ENCODE peak calls at places on chromosomes 3 and 15, in six cellular contexts. Z, K, V, X, M and R are unnamed samples.

GRCh38 chr3:57545636-57546268 is 1.6 kb upstream of the DNAH12 start:
- DNase-seq in Z (no peak), X (no peak), K (peak), M (no peak), V (no peak), R (no peak)

GRCh38 chr15:101027920-101028319 is 108.8 kb downstream of the LRRK1 start:
- DNase-seq in X (peak), M (no peak), Z (no peak), V (no peak), K (no peak), R (no peak)

GRCh38 chr3:172607305-172608121 is 84.3 kb upstream of the TNFSF10 start:
- DNase-seq in X (no peak), V (peak), K (no peak), Z (no peak), M (peak), R (no peak)

GRCh38 chr3:125115640-125116039 is 59.8 kb upstream of the HEG1 start:
- DNase-seq in M (no peak), V (no peak), K (peak), X (no peak), Z (no peak), R (peak)

GRCh38 chr3:114078126-114078525 is 21.6 kb downstream of the QTRT2 start:
- DNase-seq in M (no peak), V (peak), X (no peak), Z (no peak), K (no peak), R (no peak)

GRCh38 chr3:113212155-113212844 is 943 bp downstream of the BOC start:
- DNase-seq in Z (no peak), X (peak), V (no peak), K (peak), M (peak), R (peak)

GRCh38 chr3:178406206-178406605 is 130.0 kb upstream of the KCNMB2 start:
- DNase-seq in V (no peak), K (no peak), M (no peak), X (no peak), Z (no peak), R (no peak)

GRCh38 chr3:188284455-188285212 is 130.7 kb downstream of the LPP start:
- DNase-seq in Z (no peak), X (no peak), M (peak), K (no peak), V (no peak), R (no peak)

GRCh38 chr15:67164401-67164791 is 90.1 kb downstream of the AAGAB start:
- DNase-seq in V (no peak), Z (peak), K (peak), X (peak), M (no peak), R (no peak)

GRCh38 chr3:21405671-21406667 is 345.0 kb downstream of the ZNF385D start:
- DNase-seq in X (no peak), M (no peak), V (no peak), Z (peak), K (no peak), R (no peak)

GRCh38 chr3:170473358-170473757 is 54.7 kb downstream of the CLDN11 start:
- DNase-seq in M (no peak), V (no peak), K (peak), X (no peak), Z (no peak), R (no peak)

DNA sequence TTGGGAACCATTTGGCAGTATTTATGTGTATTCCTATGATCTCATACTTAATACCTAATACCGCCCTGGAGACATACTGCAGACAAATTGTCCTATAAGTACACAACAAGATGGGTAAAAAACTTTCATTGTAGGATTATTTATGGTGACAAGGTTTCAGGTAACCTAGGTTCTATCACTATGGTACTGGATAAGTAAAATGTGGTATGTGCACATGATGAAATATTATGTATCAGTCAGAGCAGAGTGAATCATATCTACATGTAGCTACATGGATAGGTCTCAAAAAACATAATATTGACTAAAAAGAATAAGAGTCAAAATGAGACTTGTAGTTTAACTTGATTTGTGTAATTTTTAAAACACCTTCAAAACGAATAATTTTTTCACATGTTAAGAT is 147.8 kb downstream of the LEKR1 start:
- DNase-seq in X (no peak), K (no peak), M (peak), Z (no peak), V (no peak), R (no peak)
- H3K27ac ChIP-seq in X (no peak), K (no peak), M (peak), Z (no peak), V (no peak), R (no peak)

DNA sequence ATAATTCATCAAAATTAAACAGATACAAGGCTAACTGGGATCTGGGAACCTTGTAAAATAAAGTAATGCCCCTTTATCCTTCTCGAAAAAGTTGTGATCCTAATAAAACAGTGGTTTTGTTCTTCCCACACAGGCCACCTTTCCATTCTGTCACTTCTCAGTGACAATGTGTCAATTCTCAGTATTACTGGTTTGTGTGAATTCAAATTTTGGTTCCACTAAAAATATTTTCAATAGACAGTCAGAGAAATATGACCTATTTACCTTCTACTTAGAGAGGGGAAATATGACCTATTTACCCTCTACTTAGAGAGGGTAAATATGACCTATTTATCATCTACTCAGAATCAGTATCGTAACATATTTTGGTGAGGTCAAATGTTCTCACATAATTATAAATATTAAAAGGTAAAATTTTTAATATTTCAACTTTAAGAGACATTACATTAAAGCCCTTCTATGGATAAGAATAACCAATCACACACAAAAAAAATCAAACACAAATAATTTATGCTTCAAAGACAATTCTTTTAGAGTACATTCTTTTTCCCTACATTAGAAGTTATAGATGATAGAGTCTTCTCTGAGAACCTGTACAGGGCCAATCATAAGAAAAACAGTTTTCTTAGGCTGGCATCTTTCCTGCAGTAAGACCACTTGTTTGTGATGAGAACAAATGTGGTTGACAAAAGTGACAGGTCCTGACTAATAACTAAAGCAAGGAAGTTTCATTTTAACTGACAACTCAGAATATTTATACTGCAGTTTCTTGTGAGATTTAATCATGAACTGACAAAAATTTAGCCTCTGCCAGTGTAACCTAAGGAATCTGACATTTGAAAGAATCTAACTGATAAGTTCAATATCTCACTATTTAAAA is 323.3 kb downstream of the DIPK2A start:
- DNase-seq in M (no peak), V (no peak), K (no peak), Z (no peak), X (no peak), R (no peak)
- H3K27ac ChIP-seq in M (no peak), V (no peak), K (no peak), Z (no peak), X (no peak), R (no peak)

GRCh38 chr15:40349163-40349562 is 1.7 kb upstream of the PHGR1 start:
- DNase-seq in V (no peak), X (no peak), M (no peak), Z (no peak), K (no peak), R (no peak)

GRCh38 chr15:40348471-40348864 is 2.4 kb upstream of the PHGR1 start:
- DNase-seq in V (no peak), X (no peak), K (no peak), Z (no peak), M (no peak), R (no peak)

GRCh38 chr15:40345867-40346578 is 4.8 kb upstream of the PHGR1 start:
- DNase-seq in V (no peak), K (no peak), Z (peak), X (no peak), M (no peak), R (no peak)

GRCh38 chr15:40346579-40347558 is 4.0 kb upstream of the PHGR1 start:
- DNase-seq in K (no peak), V (no peak), X (no peak), Z (peak), M (no peak), R (no peak)

DNA sequence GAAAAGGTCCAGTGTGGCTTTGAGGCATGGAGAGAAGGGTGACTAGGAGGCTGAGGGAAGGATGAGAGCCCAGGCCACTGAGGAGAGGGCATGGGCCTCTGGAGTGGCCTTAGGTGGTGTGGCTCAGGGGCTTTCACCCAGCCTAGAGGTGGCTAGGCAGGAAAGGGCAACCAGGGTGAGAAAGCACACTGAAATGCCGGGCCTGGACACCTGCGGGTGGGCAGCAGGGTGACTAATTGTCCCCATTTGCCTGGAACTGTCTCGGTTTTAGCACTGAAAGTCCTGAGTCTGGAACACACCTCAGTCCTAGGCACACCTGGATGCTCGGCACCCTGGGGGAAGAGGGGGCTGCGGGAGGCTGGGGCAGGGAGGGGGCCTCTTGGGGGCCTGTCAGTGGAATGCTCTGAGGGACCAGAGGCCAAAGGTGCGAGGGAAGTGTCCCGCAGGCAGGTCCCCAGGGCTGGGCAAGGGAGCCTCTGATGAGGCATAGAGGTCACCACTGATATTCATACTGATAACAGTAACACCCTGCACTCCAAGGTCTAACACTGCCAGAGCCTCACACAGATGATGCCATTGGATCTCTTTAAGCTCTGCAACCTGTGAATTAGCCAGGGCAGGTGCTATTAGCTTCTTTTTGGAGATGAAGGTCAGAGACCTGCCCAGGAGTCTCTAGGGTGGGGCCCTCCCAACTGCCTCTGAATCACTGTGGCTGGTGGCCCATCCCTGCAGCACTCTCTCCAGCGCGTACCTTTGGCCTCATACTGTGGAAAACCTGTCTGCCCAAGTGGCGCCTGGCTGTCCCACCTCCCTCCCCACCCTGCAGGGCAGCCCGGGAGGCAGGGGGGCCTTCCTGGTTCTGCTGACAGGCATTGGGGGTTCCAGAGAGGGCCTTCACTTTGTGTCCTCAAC is 3.0 kb upstream of the PHGR1 start:
- DNase-seq in K (no peak), M (no peak), V (no peak), X (no peak), Z (no peak), R (no peak)
- H3K27ac ChIP-seq in K (no peak), M (no peak), V (no peak), X (no peak), Z (no peak), R (no peak)

GRCh38 chr15:74856537-74856936 is 13.6 kb upstream of the ULK3 start:
- DNase-seq in K (no peak), M (no peak), V (no peak), Z (no peak), X (no peak), R (no peak)
- H3K27ac ChIP-seq in K (no peak), M (no peak), V (no peak), Z (no peak), X (no peak), R (peak)

GRCh38 chr3:27565201-27565827 is 81.1 kb upstream of the SLC4A7 start:
- DNase-seq in X (no peak), M (no peak), V (no peak), K (no peak), Z (no peak), R (no peak)
- H3K27ac ChIP-seq in X (no peak), M (no peak), V (no peak), K (no peak), Z (no peak), R (no peak)

DNA sequence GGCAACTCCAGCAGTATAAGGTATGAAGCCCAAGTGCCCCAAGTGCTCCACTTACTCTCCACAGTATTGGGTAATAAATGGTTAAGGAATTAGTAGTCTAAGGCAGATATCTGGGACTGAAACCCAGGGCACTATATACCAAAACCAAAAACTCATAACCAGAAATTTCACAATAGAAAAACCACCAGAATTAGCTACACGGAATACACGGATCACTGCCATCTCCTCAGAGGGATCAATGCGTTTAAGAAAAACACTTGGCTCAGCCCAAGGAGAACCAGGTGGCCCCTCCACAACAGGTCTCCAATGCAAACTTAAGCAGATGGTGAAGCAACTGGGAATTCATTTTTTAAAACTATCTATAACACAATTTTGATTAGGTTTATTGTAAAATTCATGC is 83.6 kb downstream of the FAIM start:
- DNase-seq in M (no peak), V (no peak), Z (no peak), K (no peak), X (no peak), R (no peak)
- H3K27ac ChIP-seq in M (no peak), V (no peak), Z (no peak), K (no peak), X (no peak), R (no peak)

DNA sequence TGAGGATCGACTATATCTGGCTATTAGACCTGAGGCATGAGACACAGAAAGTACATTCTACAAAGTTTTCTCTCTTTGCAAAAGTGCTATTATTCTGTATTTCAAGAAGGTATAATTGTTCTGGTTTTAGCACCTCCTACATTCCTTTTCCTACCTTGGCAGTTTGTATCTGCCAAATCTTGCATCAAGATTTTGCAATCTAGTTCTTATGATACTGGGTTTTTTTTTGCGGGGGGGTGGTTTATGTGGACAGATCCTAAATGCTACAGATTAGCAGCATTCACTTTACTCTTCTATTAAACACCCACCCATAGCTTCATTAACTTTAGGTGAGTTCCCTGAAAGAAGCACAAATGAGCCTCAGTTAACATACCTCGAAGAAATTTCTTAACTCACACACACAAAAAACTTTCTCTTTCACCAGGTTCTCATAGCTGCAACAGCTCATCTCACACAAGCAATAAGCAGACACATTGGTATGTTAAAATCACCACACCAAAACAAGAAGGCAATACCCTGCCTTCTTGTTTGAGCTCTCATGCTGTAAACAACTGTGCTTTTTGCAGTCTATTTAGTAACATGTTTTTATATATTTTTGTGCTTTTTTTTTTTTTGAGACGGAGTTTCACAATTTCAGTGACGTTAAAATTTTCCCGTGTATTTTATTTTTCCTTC is 73.0 kb upstream of the VGLL4 start:
- DNase-seq in K (no peak), X (no peak), Z (no peak), M (peak), V (no peak), R (no peak)
- H3K27ac ChIP-seq in K (no peak), X (peak), Z (peak), M (peak), V (no peak), R (peak)

GRCh38 chr3:138010273-138010590 is 267 bp downstream of the CLDN18 start:
- DNase-seq in Z (no peak), M (no peak), K (no peak), X (no peak), V (no peak), R (no peak)
- H3K27ac ChIP-seq in Z (peak), M (no peak), K (no peak), X (no peak), V (no peak), R (no peak)